ENCODE peak calls at places on chromosomes 2 and 18, in four cellular contexts. G is IMR-90, N is gastrocnemius medialis, Q is left lung. V is an unnamed sample.

GRCh38 chr2:117835990-117836760 is 21.7 kb downstream of the DDX18 start:
- DNase-seq in Q (peak; percentile 79), G (peak; percentile 76), N (peak; percentile 50), V (peak; percentile 85)

GRCh38 chr2:67451086-67451832 is 54.1 kb downstream of the ETAA1 start:
- DNase-seq in N (no peak), G (peak; percentile 85), Q (no peak), V (no peak)

GRCh38 chr2:84830095-84830494 is 50.8 kb downstream of the TRABD2A start:
- DNase-seq in Q (peak; percentile 84), N (peak; percentile 23), G (no peak), V (no peak)

GRCh38 chr2:95041824-95042442 is 16.4 kb downstream of the MAL start:
- DNase-seq in G (no peak), Q (no peak), N (no peak), V (no peak)

GRCh38 chr2:207531024-207531411 is 1.3 kb downstream of the CREB1 start:
- DNase-seq in Q (no peak), G (no peak), N (no peak), V (no peak)

GRCh38 chr18:36518839-36519238 is 221.3 kb downstream of the FHOD3 start:
- DNase-seq in G (no peak), Q (no peak), N (no peak), V (no peak)

GRCh38 chr2:166365803-166366420 is 9.8 kb downstream of the SCN9A start:
- DNase-seq in Q (no peak), N (no peak), G (no peak), V (no peak)

GRCh38 chr18:2985628-2986027 is 27.3 kb downstream of the LPIN2 start:
- DNase-seq in G (peak; percentile 54), Q (no peak), N (no peak), V (no peak)

GRCh38 chr2:54680397-54681032 is 42.9 kb upstream of the EML6 start:
- DNase-seq in N (no peak), Q (no peak), G (peak; percentile 45), V (no peak)

GRCh38 chr2:196468394-196468793 is 171.1 kb upstream of the CCDC150 start:
- DNase-seq in N (no peak), G (no peak), Q (no peak), V (no peak)
- TF ChIP-seq CTCF in N (no peak), G (peak; percentile 3), Q (no peak), V (peak; percentile 23)

DNA sequence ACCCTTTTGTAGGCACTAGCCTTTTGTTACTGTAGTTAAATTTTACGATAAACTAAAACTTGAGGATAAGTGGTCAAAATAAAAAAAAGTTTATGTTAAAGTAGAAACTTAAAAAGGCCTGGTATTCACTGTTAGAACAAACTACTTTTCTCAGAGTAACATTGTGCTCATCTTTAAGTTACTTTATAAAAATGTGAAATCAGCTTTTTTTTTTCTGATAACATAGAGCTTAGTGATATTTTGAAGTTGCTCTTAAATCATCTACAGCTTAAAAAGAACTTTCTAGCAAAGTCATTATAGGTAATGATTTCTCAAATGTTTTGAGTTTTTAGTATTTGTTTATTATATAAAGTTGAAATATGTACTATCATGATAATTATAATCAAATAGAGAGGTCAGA is 125.3 kb downstream of the CAMKMT start:
- DNase-seq in Q (no peak), G (no peak), N (no peak), V (no peak)
- TF ChIP-seq CTCF in Q (no peak), G (no peak), N (no peak), V (no peak)

DNA sequence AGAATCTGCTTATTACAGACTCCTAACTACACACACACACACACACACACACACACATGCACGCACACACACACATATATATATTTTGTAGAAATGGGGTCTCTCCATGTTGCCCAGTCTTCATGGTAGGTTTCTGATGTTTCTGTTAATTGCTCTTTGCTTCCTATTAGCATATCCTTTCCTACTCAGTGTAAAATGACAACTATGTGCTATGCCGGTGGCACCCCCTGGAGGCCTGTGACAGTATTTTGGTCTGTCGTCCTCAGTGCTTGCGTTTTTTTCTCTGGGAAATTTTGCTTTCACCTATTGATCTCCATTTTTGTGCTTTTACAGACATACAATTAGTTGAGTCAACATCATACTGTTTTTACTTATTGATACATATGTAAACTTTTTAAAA is 322.1 kb downstream of the LRRTM1 start:
- DNase-seq in N (no peak), G (no peak), Q (no peak), V (no peak)
- TF ChIP-seq CTCF in N (no peak), G (peak; percentile 29), Q (no peak), V (peak; percentile 68)

DNA sequence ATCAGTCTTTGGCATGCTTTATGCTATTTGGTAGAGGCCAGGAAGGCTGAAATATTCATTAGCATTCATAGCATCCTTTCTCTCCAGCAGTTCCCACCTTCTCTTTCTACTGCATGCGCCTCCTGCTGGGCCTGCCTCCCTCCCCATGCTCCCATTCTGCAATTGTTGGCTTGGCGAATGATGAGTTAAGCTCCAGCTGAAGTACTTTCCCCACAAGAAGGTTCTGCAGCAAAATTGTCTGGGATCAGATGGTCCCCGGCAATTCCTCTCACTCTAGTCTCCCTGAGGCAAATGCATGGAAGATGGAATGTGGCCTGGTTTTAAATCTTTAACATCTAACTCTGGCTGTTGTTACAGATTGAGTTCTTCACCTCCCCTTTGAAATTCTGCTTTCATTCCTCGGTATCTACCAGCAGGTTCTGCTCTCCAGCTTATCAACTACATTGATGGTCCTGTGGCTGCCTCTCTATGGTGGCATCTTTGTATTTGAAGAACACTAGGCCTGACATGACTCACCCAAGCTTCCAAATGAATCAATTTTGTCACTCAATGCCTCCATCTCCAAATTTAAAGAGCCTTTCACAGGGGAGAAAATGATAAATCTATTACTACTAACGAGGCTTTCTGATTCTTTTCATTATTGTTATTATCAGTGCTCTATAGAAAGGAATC is 55.9 kb downstream of the KCTD18 start:
- DNase-seq in G (no peak), Q (no peak), N (no peak), V (no peak)
- TF ChIP-seq CTCF in G (peak; percentile 1), Q (no peak), N (no peak), V (no peak)

GRCh38 chr2:10302479-10303173 is at the start of gene HPCAL1:
- DNase-seq in Q (peak; percentile 93), N (peak; percentile 63), G (peak; percentile 70), V (peak; percentile 92)
- TF ChIP-seq CTCF in Q (peak; percentile 60), N (peak; percentile 45), G (peak; percentile 51), V (peak; percentile 74)

GRCh38 chr2:136117909-136118818 is at the start of gene CXCR4:
- DNase-seq in N (no peak), Q (peak; percentile 86), G (peak; percentile 2), V (peak; percentile 87)
- TF ChIP-seq CTCF in N (no peak), Q (no peak), G (no peak), V (peak; percentile 60)